ENCODE peak calls at places on chromosomes 5 and 9, in six cellular contexts. One of them, this sample, is unnamed.

GRCh38 chr9:20070336-20070735 is 281.5 kb upstream of the SLC24A2 start:
- DNase-seq in GM06990: no peak
- DNase-seq in NCI-H524 treated with DMSO at 0.1 percent for 48 hours: no peak
- DNase-seq in activated CD8-positive, alpha-beta T cell treated with anti-CD3 and anti-CD28 coated beads for 36 hours: no peak
- DNase-seq in bronchial epithelial cell: no peak
- DNase-seq in GDM1: no peak
- DNase-seq in this sample: no peak

GRCh38 chr5:147187163-147187562 is 47.7 kb upstream of the STK32A start:
- DNase-seq in NCI-H524 treated with DMSO at 0.1 percent for 48 hours: no peak
- DNase-seq in GDM1: no peak
- DNase-seq in GM06990: no peak
- DNase-seq in activated CD8-positive, alpha-beta T cell treated with anti-CD3 and anti-CD28 coated beads for 36 hours: no peak
- DNase-seq in bronchial epithelial cell: no peak
- DNase-seq in this sample: no peak

GRCh38 chr9:34687631-34688030 is 3.4 kb downstream of the CCL19 start:
- DNase-seq in GDM1: no peak
- DNase-seq in activated CD8-positive, alpha-beta T cell treated with anti-CD3 and anti-CD28 coated beads for 36 hours: no peak
- DNase-seq in NCI-H524 treated with DMSO at 0.1 percent for 48 hours: no peak
- DNase-seq in bronchial epithelial cell: no peak
- DNase-seq in GM06990: no peak
- DNase-seq in this sample: no peak

GRCh38 chr5:175555168-175555745 is 76.9 kb downstream of the SFXN1 start:
- DNase-seq in NCI-H524 treated with DMSO at 0.1 percent for 48 hours: no peak
- DNase-seq in GDM1: no peak
- DNase-seq in GM06990: no peak
- DNase-seq in bronchial epithelial cell: no peak
- DNase-seq in activated CD8-positive, alpha-beta T cell treated with anti-CD3 and anti-CD28 coated beads for 36 hours: no peak
- DNase-seq in this sample: no peak

GRCh38 chr9:23123048-23123632 is 676.5 kb downstream of the DMRTA1 start:
- DNase-seq in bronchial epithelial cell: peak
- DNase-seq in activated CD8-positive, alpha-beta T cell treated with anti-CD3 and anti-CD28 coated beads for 36 hours: peak
- DNase-seq in GM06990: no peak
- DNase-seq in NCI-H524 treated with DMSO at 0.1 percent for 48 hours: no peak
- DNase-seq in GDM1: peak
- DNase-seq in this sample: no peak

GRCh38 chr5:66367814-66368541 is 223.9 kb downstream of the SREK1 start:
- DNase-seq in GM06990: no peak
- DNase-seq in activated CD8-positive, alpha-beta T cell treated with anti-CD3 and anti-CD28 coated beads for 36 hours: no peak
- DNase-seq in NCI-H524 treated with DMSO at 0.1 percent for 48 hours: no peak
- DNase-seq in bronchial epithelial cell: no peak
- DNase-seq in GDM1: no peak
- DNase-seq in this sample: no peak

GRCh38 chr9:133090187-133090586 is 28.4 kb downstream of the CEL start:
- DNase-seq in activated CD8-positive, alpha-beta T cell treated with anti-CD3 and anti-CD28 coated beads for 36 hours: no peak
- DNase-seq in GDM1: no peak
- DNase-seq in bronchial epithelial cell: no peak
- DNase-seq in GM06990: no peak
- DNase-seq in NCI-H524 treated with DMSO at 0.1 percent for 48 hours: peak
- DNase-seq in this sample: no peak

GRCh38 chr5:109983135-109983534 is 293.4 kb downstream of the MAN2A1 start:
- DNase-seq in activated CD8-positive, alpha-beta T cell treated with anti-CD3 and anti-CD28 coated beads for 36 hours: no peak
- DNase-seq in NCI-H524 treated with DMSO at 0.1 percent for 48 hours: no peak
- DNase-seq in bronchial epithelial cell: no peak
- DNase-seq in GM06990: no peak
- DNase-seq in GDM1: no peak
- DNase-seq in this sample: no peak

GRCh38 chr5:142828797-142829535 is 58.8 kb downstream of the ARHGAP26 start:
- DNase-seq in activated CD8-positive, alpha-beta T cell treated with anti-CD3 and anti-CD28 coated beads for 36 hours: no peak
- DNase-seq in bronchial epithelial cell: no peak
- DNase-seq in GDM1: no peak
- DNase-seq in GM06990: no peak
- DNase-seq in NCI-H524 treated with DMSO at 0.1 percent for 48 hours: no peak
- DNase-seq in this sample: no peak

GRCh38 chr9:33263131-33263935 is 1.2 kb downstream of the BAG1 start:
- DNase-seq in GDM1: no peak
- DNase-seq in NCI-H524 treated with DMSO at 0.1 percent for 48 hours: no peak
- DNase-seq in activated CD8-positive, alpha-beta T cell treated with anti-CD3 and anti-CD28 coated beads for 36 hours: peak
- DNase-seq in GM06990: no peak
- DNase-seq in bronchial epithelial cell: peak
- DNase-seq in this sample: no peak

GRCh38 chr5:150789431-150789830 is 10.9 kb downstream of the SMIM3 start:
- DNase-seq in NCI-H524 treated with DMSO at 0.1 percent for 48 hours: no peak
- DNase-seq in GM06990: no peak
- DNase-seq in activated CD8-positive, alpha-beta T cell treated with anti-CD3 and anti-CD28 coated beads for 36 hours: no peak
- DNase-seq in bronchial epithelial cell: no peak
- DNase-seq in GDM1: no peak
- DNase-seq in this sample: no peak

GRCh38 chr5:138803935-138804334 is 50.7 kb downstream of the CTNNA1 start:
- DNase-seq in bronchial epithelial cell: no peak
- DNase-seq in NCI-H524 treated with DMSO at 0.1 percent for 48 hours: no peak
- DNase-seq in GDM1: no peak
- DNase-seq in activated CD8-positive, alpha-beta T cell treated with anti-CD3 and anti-CD28 coated beads for 36 hours: no peak
- DNase-seq in GM06990: no peak
- DNase-seq in this sample: no peak

GRCh38 chr9:103789686-103790085 is 304.4 kb upstream of the SMC2 start:
- DNase-seq in GDM1: no peak
- DNase-seq in activated CD8-positive, alpha-beta T cell treated with anti-CD3 and anti-CD28 coated beads for 36 hours: no peak
- DNase-seq in bronchial epithelial cell: peak
- DNase-seq in NCI-H524 treated with DMSO at 0.1 percent for 48 hours: no peak
- DNase-seq in GM06990: no peak
- DNase-seq in this sample: no peak

GRCh38 chr9:10248890-10249289 is 363.9 kb downstream of the PTPRD start:
- DNase-seq in bronchial epithelial cell: no peak
- DNase-seq in GM06990: no peak
- DNase-seq in GDM1: no peak
- DNase-seq in activated CD8-positive, alpha-beta T cell treated with anti-CD3 and anti-CD28 coated beads for 36 hours: no peak
- DNase-seq in NCI-H524 treated with DMSO at 0.1 percent for 48 hours: no peak
- DNase-seq in this sample: no peak

GRCh38 chr5:180138976-180139730 is 67.6 kb upstream of the RNF130 start:
- DNase-seq in bronchial epithelial cell: no peak
- DNase-seq in NCI-H524 treated with DMSO at 0.1 percent for 48 hours: no peak
- DNase-seq in GM06990: no peak
- DNase-seq in activated CD8-positive, alpha-beta T cell treated with anti-CD3 and anti-CD28 coated beads for 36 hours: no peak
- DNase-seq in GDM1: no peak
- DNase-seq in this sample: no peak

GRCh38 chr5:72138943-72139467 is 31.7 kb downstream of the MAP1B start:
- DNase-seq in activated CD8-positive, alpha-beta T cell treated with anti-CD3 and anti-CD28 coated beads for 36 hours: peak
- DNase-seq in NCI-H524 treated with DMSO at 0.1 percent for 48 hours: no peak
- DNase-seq in bronchial epithelial cell: peak
- DNase-seq in GDM1: peak
- DNase-seq in GM06990: peak
- DNase-seq in this sample: no peak

GRCh38 chr9:73199886-73200285 is 48.2 kb downstream of the ANXA1 start:
- DNase-seq in GM06990: no peak
- DNase-seq in GDM1: no peak
- DNase-seq in NCI-H524 treated with DMSO at 0.1 percent for 48 hours: no peak
- DNase-seq in activated CD8-positive, alpha-beta T cell treated with anti-CD3 and anti-CD28 coated beads for 36 hours: peak
- DNase-seq in bronchial epithelial cell: peak
- DNase-seq in this sample: no peak

GRCh38 chr9:2745560-2746380 is 28.5 kb downstream of the KCNV2 start:
- DNase-seq in GM06990: no peak
- DNase-seq in NCI-H524 treated with DMSO at 0.1 percent for 48 hours: no peak
- DNase-seq in activated CD8-positive, alpha-beta T cell treated with anti-CD3 and anti-CD28 coated beads for 36 hours: no peak
- DNase-seq in GDM1: no peak
- DNase-seq in bronchial epithelial cell: peak
- DNase-seq in this sample: no peak

GRCh38 chr9:123399803-123400378 is 43.9 kb downstream of the CRB2 start:
- DNase-seq in GM06990: no peak
- DNase-seq in bronchial epithelial cell: no peak
- DNase-seq in activated CD8-positive, alpha-beta T cell treated with anti-CD3 and anti-CD28 coated beads for 36 hours: peak
- DNase-seq in NCI-H524 treated with DMSO at 0.1 percent for 48 hours: no peak
- DNase-seq in GDM1: no peak
- DNase-seq in this sample: no peak

GRCh38 chr9:124733964-124734740 is 37.0 kb downstream of the NR6A1 start:
- DNase-seq in bronchial epithelial cell: peak
- DNase-seq in GM06990: no peak
- DNase-seq in activated CD8-positive, alpha-beta T cell treated with anti-CD3 and anti-CD28 coated beads for 36 hours: no peak
- DNase-seq in GDM1: no peak
- DNase-seq in NCI-H524 treated with DMSO at 0.1 percent for 48 hours: no peak
- DNase-seq in this sample: no peak

GRCh38 chr5:107557051-107557658 is 113.6 kb downstream of the EFNA5 start:
- DNase-seq in activated CD8-positive, alpha-beta T cell treated with anti-CD3 and anti-CD28 coated beads for 36 hours: no peak
- DNase-seq in bronchial epithelial cell: peak
- DNase-seq in GM06990: no peak
- DNase-seq in GDM1: no peak
- DNase-seq in NCI-H524 treated with DMSO at 0.1 percent for 48 hours: no peak
- DNase-seq in this sample: no peak

GRCh38 chr5:8845316-8845715 is 700.6 kb downstream of the SEMA5A start:
- DNase-seq in bronchial epithelial cell: peak
- DNase-seq in activated CD8-positive, alpha-beta T cell treated with anti-CD3 and anti-CD28 coated beads for 36 hours: no peak
- DNase-seq in GDM1: no peak
- DNase-seq in NCI-H524 treated with DMSO at 0.1 percent for 48 hours: no peak
- DNase-seq in GM06990: no peak
- DNase-seq in this sample: no peak

GRCh38 chr9:22118810-22119479 is 109.8 kb upstream of the CDKN2B start:
- DNase-seq in NCI-H524 treated with DMSO at 0.1 percent for 48 hours: no peak
- DNase-seq in GM06990: no peak
- DNase-seq in activated CD8-positive, alpha-beta T cell treated with anti-CD3 and anti-CD28 coated beads for 36 hours: no peak
- DNase-seq in GDM1: no peak
- DNase-seq in bronchial epithelial cell: peak
- DNase-seq in this sample: no peak

GRCh38 chr9:89474939-89475338 is 23.0 kb downstream of the SEMA4D start:
- DNase-seq in bronchial epithelial cell: no peak
- DNase-seq in GDM1: no peak
- DNase-seq in NCI-H524 treated with DMSO at 0.1 percent for 48 hours: no peak
- DNase-seq in GM06990: no peak
- DNase-seq in activated CD8-positive, alpha-beta T cell treated with anti-CD3 and anti-CD28 coated beads for 36 hours: peak
- DNase-seq in this sample: no peak

This sample was measured in memory B cell.